ENCODE peak calls at places on chromosomes 3 and 15, in ten cellular contexts. V is CD4-positive, alpha-beta memory T cell; B is fibroblast of lung; D is IMR-90; W is pancreas; Z is CD8-positive, alpha-beta memory T cell; P is adipocyte; C is heart right ventricle; K is adrenal gland; F is transverse colon. X is an unnamed sample. For H3K4me1, the result is how much of the 10 kb centered on the place peaks cover.

GRCh38 chr3:168933614-168934013 is 729.9 kb downstream of the MECOM start:
- DNase-seq in V (no peak), B (no peak), D (peak), W (no peak), Z (no peak), P (peak), C (no peak), K (no peak), F (no peak), X (no peak)

GRCh38 chr15:70186152-70186551 is 88.4 kb upstream of the TLE3 start:
- DNase-seq in V (no peak), B (no peak), D (no peak), W (no peak), Z (no peak), P (no peak), C (no peak), K (no peak), F (no peak), X (no peak)

GRCh38 chr15:86773766-86774165 is 694.1 kb downstream of the AGBL1 start:
- DNase-seq in V (no peak), B (no peak), D (no peak), W (no peak), Z (no peak), P (no peak), C (no peak), K (no peak), F (no peak), X (no peak)

GRCh38 chr15:70435369-70435768 is 328.0 kb downstream of the UACA start:
- DNase-seq in V (no peak), B (no peak), D (no peak), W (no peak), Z (no peak), P (no peak), C (no peak), K (no peak), F (peak), X (no peak)

GRCh38 chr15:67736810-67737209 is 88.5 kb upstream of the SKOR1 start:
- DNase-seq in V (no peak), B (no peak), D (peak), W (no peak), Z (no peak), P (peak), C (no peak), K (no peak), F (no peak), X (no peak)

GRCh38 chr3:115698851-115699535 is 75.7 kb downstream of the GAP43 start:
- DNase-seq in V (no peak), B (no peak), D (peak), W (no peak), Z (no peak), P (no peak), C (no peak), K (no peak), F (no peak), X (no peak)

GRCh38 chr3:150870406-150870805 is 34.8 kb downstream of the MINDY4B start:
- DNase-seq in V (no peak), B (peak), D (peak), W (no peak), Z (no peak), P (peak), C (no peak), K (no peak), F (no peak), X (no peak)

GRCh38 chr3:171282041-171282440 is 178.2 kb downstream of the TNIK start:
- DNase-seq in V (no peak), B (peak), D (peak), W (no peak), Z (no peak), P (peak), C (no peak), K (peak), F (no peak), X (no peak)

GRCh38 chr3:13022348-13023250 is 50.6 kb downstream of the IQSEC1 start:
- DNase-seq in V (no peak), B (peak), D (peak), W (peak), Z (no peak), P (peak), C (peak), K (peak), F (no peak), X (no peak)

GRCh38 chr3:161042023-161042501 is 63.1 kb downstream of the B3GALNT1 start:
- DNase-seq in V (no peak), B (peak), D (no peak), W (no peak), Z (no peak), P (peak), C (no peak), K (no peak), F (no peak), X (no peak)

GRCh38 chr3:46935168-46935858 is 41.2 kb downstream of the CCDC12 start:
- DNase-seq in V (no peak), B (peak), D (peak), W (peak), Z (no peak), P (peak), C (peak), K (peak), F (peak), X (no peak)

GRCh38 chr3:32551087-32551486 is 19.6 kb downstream of the DYNC1LI1 start:
- DNase-seq in V (no peak), B (no peak), D (no peak), W (no peak), Z (no peak), P (no peak), C (no peak), K (no peak), F (no peak), X (no peak)

GRCh38 chr3:39133093-39133490 is 20.3 kb downstream of the CSRNP1 start:
- DNase-seq in V (no peak), B (no peak), D (no peak), W (no peak), Z (no peak), P (no peak), C (no peak), K (no peak), F (no peak), X (no peak)

GRCh38 chr3:65101450-65101849 is 413.6 kb upstream of the ADAMTS9 start:
- DNase-seq in V (no peak), B (no peak), D (no peak), W (no peak), Z (no peak), P (no peak), C (no peak), K (no peak), F (no peak), X (no peak)

GRCh38 chr15:89448825-89449224 is 47.6 kb downstream of the RHCG start:
- DNase-seq in V (no peak), B (no peak), D (no peak), W (no peak), Z (no peak), P (no peak), C (no peak), K (no peak), F (no peak), X (no peak)

GRCh38 chr3:63067999-63068645 is 192.9 kb upstream of the CADPS start:
- DNase-seq in V (no peak), B (peak), D (peak), W (no peak), Z (no peak), P (peak), C (no peak), K (peak), F (no peak), X (peak)

GRCh38 chr3:10581251-10581650 is 75.9 kb upstream of the ATP2B2 start:
- DNase-seq in V (no peak), B (no peak), D (no peak), W (no peak), Z (no peak), P (no peak), C (no peak), K (no peak), F (no peak), X (no peak)

GRCh38 chr3:184377882-184378445 is at the start of gene THPO:
- DNase-seq in V (no peak), B (no peak), D (no peak), W (no peak), Z (no peak), P (no peak), C (no peak), K (no peak), F (no peak), X (no peak)

GRCh38 chr3:58351920-58352319 is 19.2 kb downstream of the PXK start:
- DNase-seq in V (no peak), B (no peak), D (no peak), W (no peak), Z (no peak), P (no peak), C (no peak), K (no peak), F (no peak), X (no peak)

GRCh38 chr3:122097141-122097540 is 42.0 kb downstream of the CD86 start:
- DNase-seq in V (no peak), B (no peak), D (no peak), W (no peak), Z (no peak), P (no peak), C (no peak), K (no peak), F (no peak), X (no peak)

GRCh38 chr3:133377396-133377795 is 22.5 kb upstream of the BFSP2 start:
- DNase-seq in V (no peak), B (peak), D (peak), W (no peak), Z (no peak), P (peak), C (no peak), K (no peak), F (no peak), X (peak)

GRCh38 chr15:43225201-43225949 is 4.6 kb upstream of the EPB42 start:
- DNase-seq in V (peak), B (peak), D (peak), W (no peak), Z (no peak), P (peak), C (no peak), K (peak), F (peak), X (no peak)

GRCh38 chr3:157110761-157111238 is 49.1 kb downstream of the CCNL1 start:
- DNase-seq in V (no peak), B (no peak), D (no peak), W (no peak), Z (no peak), P (no peak), C (peak), K (no peak), F (no peak), X (no peak)

GRCh38 chr3:81989274-81989673 is 227.8 kb upstream of the GBE1 start:
- DNase-seq in V (no peak), B (no peak), D (no peak), W (no peak), Z (no peak), P (no peak), C (no peak), K (no peak), F (no peak), X (no peak)

GRCh38 chr3:127655641-127656040 is 17.1 kb upstream of the ABTB1 start:
- DNase-seq in V (no peak), B (peak), D (peak), W (no peak), Z (no peak), P (peak), C (no peak), K (no peak), F (no peak), X (no peak)

GRCh38 chr3:112635674-112636073 is 5.3 kb downstream of the CCDC80 start:
- DNase-seq in V (no peak), B (peak), D (peak), W (no peak), Z (no peak), P (peak), C (no peak), K (no peak), F (peak), X (no peak)

DNA sequence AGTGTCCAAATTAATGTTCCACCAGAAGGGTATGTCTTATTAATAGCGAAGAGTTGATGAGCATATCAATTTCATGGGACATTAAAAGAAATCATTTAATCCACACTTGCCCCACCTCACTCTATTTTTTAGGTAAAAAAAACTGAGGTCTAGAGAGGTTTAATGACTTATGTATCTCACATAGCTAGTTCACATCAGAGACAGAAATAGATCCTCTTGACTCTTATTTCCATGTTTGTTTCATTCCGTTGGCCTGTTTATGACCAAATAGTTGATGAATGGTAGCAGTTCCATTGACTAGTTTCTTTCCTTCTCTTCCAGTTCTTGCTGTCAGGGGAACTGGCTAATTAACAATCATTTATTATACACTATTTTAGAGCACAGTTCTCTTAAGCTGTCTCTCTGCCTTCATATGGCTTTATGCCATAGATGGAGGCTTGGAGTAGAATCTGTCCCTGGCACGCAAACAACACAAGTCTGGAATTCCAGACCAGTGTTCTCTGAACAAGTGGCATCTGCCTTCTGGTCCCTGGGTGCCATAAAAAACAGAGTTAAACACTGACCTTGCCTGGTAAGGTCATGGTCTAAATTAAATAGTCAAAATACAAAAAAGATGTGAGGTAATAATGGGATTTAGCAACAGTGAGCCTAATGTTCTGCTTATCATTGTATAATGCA is 220.0 kb upstream of the CGNL1 start:
- DNase-seq in V (no peak), B (no peak), D (no peak), W (no peak), Z (no peak), P (no peak), C (no peak), K (no peak), F (no peak), X (no peak)
- H3K4me1 ChIP-seq in V (under half), B (under half), D (under half), W (under half), Z (under half), P (under half), C (under half), K (under half), F (under half), X (under half)

DNA sequence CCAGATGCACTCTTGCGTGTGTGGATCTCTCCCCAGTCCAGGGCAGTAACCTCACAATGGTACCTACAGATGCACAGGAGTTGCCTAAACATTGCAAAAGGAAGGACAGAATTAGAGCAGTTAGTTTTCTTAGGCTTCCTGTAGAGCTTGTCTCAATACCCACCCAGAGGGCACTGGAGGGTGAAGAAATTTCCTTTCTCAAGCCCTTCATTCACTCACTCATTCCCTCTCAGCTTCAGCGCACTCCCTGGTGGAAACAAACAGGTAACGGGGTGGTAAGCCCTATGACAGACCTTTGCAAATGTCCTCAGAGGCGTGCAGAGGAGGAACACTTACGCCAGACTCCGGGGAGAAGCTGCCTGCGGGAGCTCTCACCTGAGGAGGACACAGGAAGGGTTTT is 267.4 kb upstream of the HES1 start:
- DNase-seq in V (no peak), B (no peak), D (no peak), W (no peak), Z (no peak), P (no peak), C (no peak), K (no peak), F (no peak), X (no peak)
- H3K4me1 ChIP-seq in V (under half), B (under half), D (under half), W (under half), Z (under half), P (under half), C (under half), K (under half), F (under half), X (under half)

GRCh38 chr15:99707481-99708270 is 25.6 kb downstream of the LYSMD4 start:
- DNase-seq in V (peak), B (peak), D (peak), W (no peak), Z (no peak), P (peak), C (no peak), K (no peak), F (no peak), X (no peak)
- H3K4me1 ChIP-seq in V (under half), B (under half), D (under half), W (under half), Z (under half), P (under half), C (half or more), K (under half), F (under half), X (under half)

DNA sequence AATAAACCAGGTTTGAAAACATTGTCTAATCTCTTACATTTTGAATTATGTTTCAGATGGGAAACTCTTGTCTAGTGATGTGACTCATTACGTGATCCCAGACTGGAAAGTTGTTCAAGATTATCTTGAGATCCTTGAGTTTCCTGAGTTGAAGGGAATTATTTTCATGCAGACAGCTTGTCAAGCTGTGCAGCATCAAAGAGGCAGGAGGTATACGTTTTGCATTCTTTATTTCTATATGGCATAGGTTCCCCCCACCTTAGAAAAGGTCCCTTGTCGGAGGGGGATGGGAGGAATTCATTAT is 1.5 kb downstream of the DIS3L start:
- DNase-seq in V (no peak), B (peak), D (peak), W (no peak), Z (no peak), P (peak), C (no peak), K (no peak), F (no peak), X (no peak)
- H3K4me1 ChIP-seq in V (under half), B (under half), D (under half), W (under half), Z (under half), P (under half), C (under half), K (under half), F (under half), X (under half)

GRCh38 chr3:154316974-154317767 is 7.1 kb downstream of the DHX36 start:
- DNase-seq in V (no peak), B (no peak), D (no peak), W (no peak), Z (no peak), P (no peak), C (no peak), K (no peak), F (no peak), X (peak)
- H3K4me1 ChIP-seq in V (half or more), B (under half), D (under half), W (under half), Z (half or more), P (under half), C (under half), K (half or more), F (under half), X (half or more)

GRCh38 chr15:85041230-85041629 is 59.6 kb downstream of the PDE8A start:
- DNase-seq in V (no peak), B (no peak), D (no peak), W (no peak), Z (no peak), P (no peak), C (no peak), K (no peak), F (no peak), X (no peak)

GRCh38 chr15:85036716-85037115 is 55.1 kb downstream of the PDE8A start:
- DNase-seq in V (no peak), B (no peak), D (no peak), W (no peak), Z (no peak), P (no peak), C (no peak), K (no peak), F (no peak), X (no peak)

GRCh38 chr15:85033148-85033547 is 51.5 kb downstream of the PDE8A start:
- DNase-seq in V (no peak), B (no peak), D (no peak), W (no peak), Z (no peak), P (no peak), C (no peak), K (no peak), F (no peak), X (no peak)

GRCh38 chr15:85035980-85036379 is 54.3 kb downstream of the PDE8A start:
- DNase-seq in V (no peak), B (no peak), D (no peak), W (no peak), Z (no peak), P (no peak), C (no peak), K (no peak), F (no peak), X (no peak)

DNA sequence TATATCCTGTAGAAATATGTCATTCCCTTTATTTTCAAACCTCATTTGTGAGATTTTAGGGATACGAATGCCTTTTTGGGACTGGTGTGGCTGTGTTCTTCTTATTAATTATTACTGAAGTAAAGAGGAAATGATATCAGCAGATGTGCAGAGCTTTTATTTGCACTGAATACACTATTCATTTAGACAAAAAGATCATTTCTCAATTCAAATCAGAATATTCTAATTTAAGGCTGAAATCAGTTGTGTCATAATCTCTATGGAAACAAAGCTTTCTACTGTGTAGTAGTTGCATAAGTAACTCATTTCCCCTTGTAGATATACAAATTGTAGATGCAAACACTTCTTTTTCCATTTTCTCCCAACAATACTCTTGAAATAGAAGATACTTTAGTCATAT is 56.0 kb downstream of the PDE8A start:
- DNase-seq in V (no peak), B (no peak), D (no peak), W (no peak), Z (no peak), P (no peak), C (no peak), K (no peak), F (no peak), X (no peak)
- H3K4me1 ChIP-seq in V (under half), B (under half), D (under half), W (under half), Z (under half), P (under half), C (under half), K (under half), F (under half), X (under half)

GRCh38 chr15:101191242-101191641 is 60.6 kb downstream of the CHSY1 start:
- DNase-seq in V (no peak), B (no peak), D (peak), W (no peak), Z (no peak), P (no peak), C (no peak), K (no peak), F (no peak), X (no peak)

GRCh38 chr15:101193063-101193712 is 58.7 kb downstream of the CHSY1 start:
- DNase-seq in V (no peak), B (no peak), D (peak), W (no peak), Z (no peak), P (no peak), C (peak), K (no peak), F (no peak), X (no peak)

GRCh38 chr15:101192081-101192480 is 59.8 kb downstream of the CHSY1 start:
- DNase-seq in V (no peak), B (no peak), D (no peak), W (no peak), Z (no peak), P (no peak), C (no peak), K (no peak), F (no peak), X (no peak)

GRCh38 chr15:101194246-101195138 is 57.4 kb downstream of the CHSY1 start:
- DNase-seq in V (no peak), B (peak), D (no peak), W (no peak), Z (no peak), P (peak), C (no peak), K (no peak), F (no peak), X (peak)

GRCh38 chr15:101193781-101194180 is 58.1 kb downstream of the CHSY1 start:
- DNase-seq in V (no peak), B (no peak), D (no peak), W (no peak), Z (no peak), P (no peak), C (no peak), K (no peak), F (no peak), X (no peak)
- H3K4me1 ChIP-seq in V (under half), B (half or more), D (under half), W (under half), Z (under half), P (under half), C (under half), K (half or more), F (under half), X (under half)

GRCh38 chr15:85624241-85624855 is 170.4 kb downstream of the KLHL25 start:
- DNase-seq in V (peak), B (peak), D (no peak), W (no peak), Z (no peak), P (peak), C (no peak), K (no peak), F (no peak), X (no peak)

GRCh38 chr15:85623648-85624047 is 171.1 kb downstream of the KLHL25 start:
- DNase-seq in V (no peak), B (peak), D (peak), W (no peak), Z (no peak), P (peak), C (no peak), K (no peak), F (no peak), X (no peak)

GRCh38 chr15:85621096-85621495 is 173.6 kb downstream of the KLHL25 start:
- DNase-seq in V (no peak), B (no peak), D (no peak), W (no peak), Z (no peak), P (peak), C (no peak), K (no peak), F (no peak), X (no peak)

GRCh38 chr15:85620321-85621044 is 174.2 kb downstream of the KLHL25 start:
- DNase-seq in V (peak), B (peak), D (peak), W (no peak), Z (no peak), P (peak), C (no peak), K (peak), F (no peak), X (no peak)

GRCh38 chr15:85622432-85622831 is 172.3 kb downstream of the KLHL25 start:
- DNase-seq in V (no peak), B (peak), D (peak), W (no peak), Z (no peak), P (peak), C (no peak), K (no peak), F (no peak), X (no peak)
- H3K4me1 ChIP-seq in V (half or more), B (under half), D (under half), W (half or more), Z (half or more), P (half or more), C (half or more), K (half or more), F (under half), X (half or more)

X was measured in CD4-positive, CD25-positive, alpha-beta regulatory T cell.